ENCODE peak calls at places on chromosomes 11 and 22, in five cellular contexts. D is M059J, E is NCI-H2171, S is cardiac muscle cell, F is mucosa of descending colon. B is an unnamed sample.

GRCh38 chr11:17267576-17267975 is 9.0 kb upstream of the NUCB2 start:
- DNase-seq in S (no peak), E (no peak), D (peak), F (no peak), B (no peak)

GRCh38 chr22:29141078-29141688 is 64.5 kb upstream of the EMID1 start:
- DNase-seq in F (no peak), D (no peak), E (no peak), S (no peak), B (no peak)

GRCh38 chr11:95392644-95393043 is 161.6 kb upstream of the SESN3 start:
- DNase-seq in S (no peak), D (no peak), F (no peak), E (no peak), B (no peak)

GRCh38 chr11:93494341-93494740 is 48.9 kb downstream of the SMCO4 start:
- DNase-seq in F (no peak), E (no peak), D (peak), S (no peak), B (no peak)

GRCh38 chr22:17867160-17867785 is 93.0 kb upstream of the BID start:
- DNase-seq in S (no peak), E (no peak), F (peak), D (peak), B (no peak)

GRCh38 chr11:40161855-40162410 is 1297.5 kb downstream of the LRRC4C start:
- DNase-seq in D (no peak), F (no peak), E (no peak), S (no peak), B (no peak)

GRCh38 chr11:86755196-86755595 is 45.1 kb upstream of the PRSS23 start:
- DNase-seq in S (no peak), D (no peak), F (no peak), E (no peak), B (no peak)

GRCh38 chr11:78138694-78139421 is 568 bp downstream of the ALG8 start:
- DNase-seq in S (peak), F (peak), D (peak), E (peak), B (no peak)

GRCh38 chr11:12177739-12178338 is 67.4 kb downstream of the MICAL2 start:
- DNase-seq in S (no peak), F (no peak), D (peak), E (no peak), B (no peak)

GRCh38 chr11:17479284-17480214 is 2.9 kb upstream of the ABCC8 start:
- DNase-seq in F (peak), S (peak), D (peak), E (no peak), B (no peak)

GRCh38 chr11:12871788-12872321 is 137.3 kb upstream of the RASSF10 start:
- DNase-seq in D (peak), F (no peak), E (no peak), S (peak), B (no peak)

GRCh38 chr11:57641011-57641410 is 8.7 kb downstream of the YPEL4 start:
- DNase-seq in E (no peak), F (no peak), S (peak), D (no peak), B (no peak)

GRCh38 chr11:46253258-46254134 is 24.0 kb upstream of the CREB3L1 start:
- DNase-seq in D (no peak), E (no peak), S (no peak), F (no peak), B (no peak)

GRCh38 chr11:73257342-73258103 is 14.6 kb upstream of the P2RY6 start:
- DNase-seq in D (peak), S (peak), E (no peak), F (no peak), B (peak)

GRCh38 chr11:129695543-129696308 is 119.9 kb upstream of the TMEM45B start:
- DNase-seq in F (peak), D (peak), S (peak), E (no peak), B (no peak)

B was measured in NCI-H446 treated with DMSO at 0.1 percent for 48 hours.